ENCODE peak calls at places on chromosome X, in ten cellular contexts. One of them, this sample, is unnamed.

GRCh38 chrX:134171661-134172587 is 65.1 kb upstream of the CCDC160 start:
- DNase-seq in Peyer's patch: peak
- DNase-seq in sigmoid colon: no peak
- DNase-seq in adrenal gland: peak
- DNase-seq in ovary: peak
- DNase-seq in heart left ventricle: peak
- DNase-seq in A549: no peak
- DNase-seq in uterus: no peak
- DNase-seq in GM12878: no peak
- DNase-seq in IMR-90: no peak
- DNase-seq in this sample: no peak

GRCh38 chrX:47380268-47380667 is 9.9 kb downstream of the ZNF157 start:
- DNase-seq in uterus: peak
- DNase-seq in sigmoid colon: no peak
- DNase-seq in IMR-90: no peak
- DNase-seq in Peyer's patch: peak
- DNase-seq in heart left ventricle: peak
- DNase-seq in A549: no peak
- DNase-seq in GM12878: peak
- DNase-seq in ovary: no peak
- DNase-seq in adrenal gland: no peak
- DNase-seq in this sample: no peak

GRCh38 chrX:85501349-85501748 is 121.9 kb upstream of the POF1B start:
- DNase-seq in ovary: no peak
- DNase-seq in heart left ventricle: no peak
- DNase-seq in uterus: no peak
- DNase-seq in Peyer's patch: no peak
- DNase-seq in GM12878: no peak
- DNase-seq in sigmoid colon: no peak
- DNase-seq in A549: no peak
- DNase-seq in adrenal gland: no peak
- DNase-seq in IMR-90: no peak
- DNase-seq in this sample: no peak

GRCh38 chrX:32545100-32545499 is 666.2 kb downstream of the DMD start:
- DNase-seq in sigmoid colon: no peak
- DNase-seq in A549: no peak
- DNase-seq in GM12878: no peak
- DNase-seq in ovary: no peak
- DNase-seq in Peyer's patch: no peak
- DNase-seq in adrenal gland: no peak
- DNase-seq in IMR-90: no peak
- DNase-seq in uterus: no peak
- DNase-seq in heart left ventricle: no peak
- DNase-seq in this sample: no peak

GRCh38 chrX:72475952-72476668 is 96.5 kb downstream of the HDAC8 start:
- DNase-seq in uterus: no peak
- DNase-seq in ovary: no peak
- DNase-seq in Peyer's patch: no peak
- DNase-seq in A549: no peak
- DNase-seq in heart left ventricle: no peak
- DNase-seq in IMR-90: no peak
- DNase-seq in adrenal gland: no peak
- DNase-seq in sigmoid colon: no peak
- DNase-seq in GM12878: no peak
- DNase-seq in this sample: no peak

GRCh38 chrX:70033348-70033747 is 16.4 kb downstream of the AWAT2 start:
- DNase-seq in IMR-90: peak
- DNase-seq in ovary: no peak
- DNase-seq in Peyer's patch: no peak
- DNase-seq in uterus: no peak
- DNase-seq in A549: peak
- DNase-seq in GM12878: no peak
- DNase-seq in heart left ventricle: no peak
- DNase-seq in sigmoid colon: no peak
- DNase-seq in adrenal gland: no peak
- DNase-seq in this sample: no peak

GRCh38 chrX:48761674-48762471 is at the start of gene GLOD5:
- DNase-seq in ovary: peak
- DNase-seq in Peyer's patch: no peak
- DNase-seq in adrenal gland: peak
- DNase-seq in uterus: no peak
- DNase-seq in heart left ventricle: no peak
- DNase-seq in A549: peak
- DNase-seq in GM12878: no peak
- DNase-seq in IMR-90: no peak
- DNase-seq in sigmoid colon: no peak
- DNase-seq in this sample: peak

GRCh38 chrX:123626962-123627361 is 105.9 kb downstream of the THOC2 start:
- DNase-seq in uterus: no peak
- DNase-seq in IMR-90: peak
- DNase-seq in Peyer's patch: no peak
- DNase-seq in ovary: no peak
- DNase-seq in sigmoid colon: no peak
- DNase-seq in GM12878: no peak
- DNase-seq in A549: no peak
- DNase-seq in heart left ventricle: no peak
- DNase-seq in adrenal gland: no peak
- DNase-seq in this sample: no peak

GRCh38 chrX:42934020-42934701 is 156.2 kb upstream of the PPP1R2C start:
- DNase-seq in ovary: no peak
- DNase-seq in sigmoid colon: no peak
- DNase-seq in heart left ventricle: no peak
- DNase-seq in Peyer's patch: peak
- DNase-seq in uterus: no peak
- DNase-seq in GM12878: peak
- DNase-seq in A549: no peak
- DNase-seq in adrenal gland: no peak
- DNase-seq in IMR-90: no peak
- DNase-seq in this sample: no peak

GRCh38 chrX:38803286-38803608 is 2.0 kb downstream of the MID1IP1 start:
- DNase-seq in adrenal gland: no peak
- DNase-seq in IMR-90: no peak
- DNase-seq in sigmoid colon: no peak
- DNase-seq in ovary: no peak
- DNase-seq in uterus: no peak
- DNase-seq in A549: no peak
- DNase-seq in heart left ventricle: no peak
- DNase-seq in Peyer's patch: no peak
- DNase-seq in GM12878: no peak
- DNase-seq in this sample: no peak

GRCh38 chrX:38798956-38799355 is 2.3 kb upstream of the MID1IP1 start:
- DNase-seq in IMR-90: peak
- DNase-seq in sigmoid colon: no peak
- DNase-seq in ovary: no peak
- DNase-seq in A549: no peak
- DNase-seq in adrenal gland: no peak
- DNase-seq in heart left ventricle: no peak
- DNase-seq in uterus: no peak
- DNase-seq in Peyer's patch: no peak
- DNase-seq in GM12878: no peak
- DNase-seq in this sample: no peak

GRCh38 chrX:38799995-38800394 is 1.3 kb upstream of the MID1IP1 start:
- DNase-seq in sigmoid colon: no peak
- DNase-seq in A549: peak
- DNase-seq in adrenal gland: no peak
- DNase-seq in heart left ventricle: peak
- DNase-seq in Peyer's patch: no peak
- DNase-seq in IMR-90: no peak
- DNase-seq in GM12878: no peak
- DNase-seq in ovary: no peak
- DNase-seq in uterus: no peak
- DNase-seq in this sample: no peak

GRCh38 chrX:38803609-38804480 is 2.6 kb downstream of the MID1IP1 start:
- DNase-seq in GM12878: no peak
- DNase-seq in IMR-90: peak
- DNase-seq in uterus: peak
- DNase-seq in adrenal gland: peak
- DNase-seq in A549: peak
- DNase-seq in ovary: peak
- DNase-seq in sigmoid colon: peak
- DNase-seq in Peyer's patch: peak
- DNase-seq in heart left ventricle: peak
- DNase-seq in this sample: peak

DNA sequence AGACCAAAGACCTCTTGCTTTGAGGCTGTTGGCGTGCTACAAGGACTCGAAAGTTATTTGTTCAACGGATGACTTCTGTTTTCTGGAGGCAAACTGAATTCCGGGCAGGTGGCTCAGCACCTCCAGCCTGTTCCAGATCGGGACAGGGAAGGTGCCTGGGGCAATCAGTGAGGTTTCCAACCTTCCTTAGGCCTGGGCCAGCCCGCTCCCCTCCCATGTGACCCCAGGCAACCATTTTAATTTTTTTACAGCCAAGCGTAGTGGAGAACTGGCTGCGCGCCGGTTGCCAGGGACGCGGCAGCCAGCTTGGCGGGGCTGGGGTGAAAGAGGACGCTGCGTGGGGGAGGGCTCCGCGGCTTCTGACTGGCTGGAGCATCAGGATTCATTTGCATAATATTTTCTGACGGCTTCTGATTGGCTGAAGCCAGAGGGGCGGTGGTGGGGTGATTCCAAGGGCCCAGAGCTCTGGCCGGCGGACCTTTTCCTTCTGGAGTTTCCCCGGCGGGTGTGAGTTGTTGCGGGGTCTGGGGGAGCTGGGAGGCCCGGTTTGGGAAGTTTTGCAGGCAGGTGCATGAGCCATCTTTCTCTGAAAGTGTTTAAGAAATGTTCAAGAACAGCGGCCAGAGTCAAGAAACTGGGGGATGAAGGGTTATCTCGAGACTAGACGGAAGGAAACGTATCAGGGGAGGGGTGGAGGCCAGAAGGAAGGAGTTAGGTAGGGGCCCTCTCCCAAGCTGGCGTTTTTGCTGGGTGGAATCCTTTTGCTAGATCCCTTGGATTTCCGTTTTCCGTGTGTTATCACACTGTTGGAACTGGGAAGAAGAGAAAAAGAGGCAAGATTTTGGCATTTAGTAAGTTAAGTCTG is at the start of gene MID1IP1:
- DNase-seq in sigmoid colon: peak
- DNase-seq in Peyer's patch: peak
- DNase-seq in heart left ventricle: peak
- DNase-seq in ovary: peak
- DNase-seq in adrenal gland: peak
- DNase-seq in uterus: peak
- DNase-seq in IMR-90: peak
- DNase-seq in GM12878: no peak
- DNase-seq in A549: peak
- DNase-seq in this sample: peak
- TF ChIP-seq POLR2A in sigmoid colon: peak
- TF ChIP-seq POLR2A in Peyer's patch: peak
- TF ChIP-seq POLR2A in heart left ventricle: no peak
- TF ChIP-seq POLR2A in ovary: peak
- TF ChIP-seq POLR2A in adrenal gland: peak
- TF ChIP-seq POLR2A in uterus: peak
- TF ChIP-seq POLR2A in IMR-90: peak
- TF ChIP-seq POLR2A in GM12878: no peak
- TF ChIP-seq POLR2A in A549: no peak
- TF ChIP-seq POLR2A in this sample: peak

GRCh38 chrX:17590892-17591740 is 146.2 kb upstream of the SCML1 start:
- DNase-seq in ovary: peak
- DNase-seq in IMR-90: peak
- DNase-seq in A549: peak
- DNase-seq in uterus: peak
- DNase-seq in GM12878: no peak
- DNase-seq in sigmoid colon: peak
- DNase-seq in heart left ventricle: peak
- DNase-seq in adrenal gland: peak
- DNase-seq in Peyer's patch: no peak
- DNase-seq in this sample: no peak
- H3K27ac ChIP-seq in ovary: no peak
- H3K27ac ChIP-seq in IMR-90: peak
- H3K27ac ChIP-seq in A549: peak
- H3K27ac ChIP-seq in uterus: peak
- H3K27ac ChIP-seq in GM12878: no peak
- H3K27ac ChIP-seq in sigmoid colon: peak
- H3K27ac ChIP-seq in heart left ventricle: peak
- H3K27ac ChIP-seq in adrenal gland: peak
- H3K27ac ChIP-seq in Peyer's patch: no peak
- H3K27ac ChIP-seq in this sample: no peak

GRCh38 chrX:37846934-37847732 is at the start of gene DYNLT3:
- DNase-seq in ovary: peak
- DNase-seq in A549: peak
- DNase-seq in Peyer's patch: peak
- DNase-seq in adrenal gland: peak
- DNase-seq in uterus: peak
- DNase-seq in IMR-90: peak
- DNase-seq in sigmoid colon: peak
- DNase-seq in heart left ventricle: peak
- DNase-seq in GM12878: peak
- DNase-seq in this sample: peak
- TF ChIP-seq POLR2A in ovary: peak
- TF ChIP-seq POLR2A in A549: no peak
- TF ChIP-seq POLR2A in Peyer's patch: peak
- TF ChIP-seq POLR2A in adrenal gland: peak
- TF ChIP-seq POLR2A in uterus: peak
- TF ChIP-seq POLR2A in IMR-90: peak
- TF ChIP-seq POLR2A in sigmoid colon: peak
- TF ChIP-seq POLR2A in heart left ventricle: peak
- TF ChIP-seq POLR2A in GM12878: peak
- TF ChIP-seq POLR2A in this sample: peak

GRCh38 chrX:115898382-115899001 is 272.1 kb upstream of the AGTR2 start:
- DNase-seq in IMR-90: peak
- DNase-seq in Peyer's patch: peak
- DNase-seq in sigmoid colon: peak
- DNase-seq in adrenal gland: peak
- DNase-seq in uterus: peak
- DNase-seq in heart left ventricle: no peak
- DNase-seq in A549: peak
- DNase-seq in ovary: peak
- DNase-seq in GM12878: no peak
- DNase-seq in this sample: peak

GRCh38 chrX:115900425-115900824 is 270.1 kb upstream of the AGTR2 start:
- DNase-seq in adrenal gland: no peak
- DNase-seq in sigmoid colon: no peak
- DNase-seq in GM12878: no peak
- DNase-seq in A549: no peak
- DNase-seq in IMR-90: no peak
- DNase-seq in Peyer's patch: no peak
- DNase-seq in uterus: no peak
- DNase-seq in ovary: no peak
- DNase-seq in heart left ventricle: no peak
- DNase-seq in this sample: no peak

GRCh38 chrX:115896362-115896761 is 274.2 kb upstream of the AGTR2 start:
- DNase-seq in uterus: no peak
- DNase-seq in heart left ventricle: no peak
- DNase-seq in sigmoid colon: no peak
- DNase-seq in Peyer's patch: no peak
- DNase-seq in IMR-90: no peak
- DNase-seq in A549: no peak
- DNase-seq in ovary: no peak
- DNase-seq in GM12878: no peak
- DNase-seq in adrenal gland: no peak
- DNase-seq in this sample: no peak

GRCh38 chrX:115895678-115896329 is 274.7 kb upstream of the AGTR2 start:
- DNase-seq in uterus: no peak
- DNase-seq in IMR-90: no peak
- DNase-seq in ovary: no peak
- DNase-seq in A549: no peak
- DNase-seq in adrenal gland: no peak
- DNase-seq in Peyer's patch: no peak
- DNase-seq in GM12878: no peak
- DNase-seq in sigmoid colon: no peak
- DNase-seq in heart left ventricle: no peak
- DNase-seq in this sample: no peak

GRCh38 chrX:115897956-115898355 is 272.6 kb upstream of the AGTR2 start:
- DNase-seq in adrenal gland: no peak
- DNase-seq in sigmoid colon: no peak
- DNase-seq in GM12878: no peak
- DNase-seq in Peyer's patch: no peak
- DNase-seq in ovary: no peak
- DNase-seq in IMR-90: no peak
- DNase-seq in A549: no peak
- DNase-seq in uterus: no peak
- DNase-seq in heart left ventricle: no peak
- DNase-seq in this sample: no peak
- H3K27ac ChIP-seq in adrenal gland: no peak
- H3K27ac ChIP-seq in sigmoid colon: no peak
- H3K27ac ChIP-seq in GM12878: no peak
- H3K27ac ChIP-seq in Peyer's patch: no peak
- H3K27ac ChIP-seq in ovary: no peak
- H3K27ac ChIP-seq in IMR-90: no peak
- H3K27ac ChIP-seq in A549: no peak
- H3K27ac ChIP-seq in uterus: no peak
- H3K27ac ChIP-seq in heart left ventricle: no peak
- H3K27ac ChIP-seq in this sample: no peak

This sample was measured in right lobe of liver.